ENCODE peak calls at places on chromosomes 2 and 18, in ten cellular contexts. One of them, this sample, is unnamed.

GRCh38 chr2:25976884-25977741 is 5.2 kb downstream of the KIF3C start:
- DNase-seq in fibroblast of lung: no peak
- DNase-seq in Panc1: no peak
- DNase-seq in ascending aorta: no peak
- DNase-seq in A549: peak
- DNase-seq in colonic mucosa: no peak
- DNase-seq in GM12865: no peak
- DNase-seq in cardiac fibroblast: no peak
- DNase-seq in lower lobe of right lung: no peak
- DNase-seq in ovary: no peak
- DNase-seq in this sample: no peak

GRCh38 chr18:29874519-29875098 is 1167.9 kb downstream of the DSC3 start:
- DNase-seq in colonic mucosa: no peak
- DNase-seq in Panc1: peak
- DNase-seq in A549: no peak
- DNase-seq in lower lobe of right lung: no peak
- DNase-seq in ascending aorta: no peak
- DNase-seq in cardiac fibroblast: peak
- DNase-seq in ovary: no peak
- DNase-seq in fibroblast of lung: peak
- DNase-seq in GM12865: peak
- DNase-seq in this sample: peak

GRCh38 chr18:3027301-3027700 is 14.4 kb upstream of the LPIN2 start:
- DNase-seq in lower lobe of right lung: no peak
- DNase-seq in A549: no peak
- DNase-seq in ascending aorta: no peak
- DNase-seq in fibroblast of lung: no peak
- DNase-seq in cardiac fibroblast: no peak
- DNase-seq in colonic mucosa: no peak
- DNase-seq in Panc1: no peak
- DNase-seq in ovary: no peak
- DNase-seq in GM12865: no peak
- DNase-seq in this sample: no peak

GRCh38 chr2:238019962-238020361 is 40.8 kb upstream of the SCLY start:
- DNase-seq in fibroblast of lung: no peak
- DNase-seq in ascending aorta: no peak
- DNase-seq in Panc1: no peak
- DNase-seq in colonic mucosa: no peak
- DNase-seq in A549: no peak
- DNase-seq in GM12865: no peak
- DNase-seq in lower lobe of right lung: no peak
- DNase-seq in ovary: no peak
- DNase-seq in cardiac fibroblast: no peak
- DNase-seq in this sample: no peak

GRCh38 chr18:79902075-79902474 is 49.4 kb downstream of the SLC66A2 start:
- DNase-seq in ascending aorta: no peak
- DNase-seq in fibroblast of lung: no peak
- DNase-seq in Panc1: no peak
- DNase-seq in ovary: peak
- DNase-seq in A549: no peak
- DNase-seq in lower lobe of right lung: no peak
- DNase-seq in colonic mucosa: no peak
- DNase-seq in GM12865: no peak
- DNase-seq in cardiac fibroblast: no peak
- DNase-seq in this sample: no peak

GRCh38 chr18:59823611-59824195 is 76.1 kb upstream of the PMAIP1 start:
- DNase-seq in fibroblast of lung: peak
- DNase-seq in lower lobe of right lung: no peak
- DNase-seq in GM12865: peak
- DNase-seq in ascending aorta: peak
- DNase-seq in cardiac fibroblast: peak
- DNase-seq in A549: peak
- DNase-seq in ovary: peak
- DNase-seq in colonic mucosa: peak
- DNase-seq in Panc1: peak
- DNase-seq in this sample: peak

GRCh38 chr18:10130626-10131025 is 216.8 kb downstream of the VAPA start:
- DNase-seq in ascending aorta: no peak
- DNase-seq in ovary: no peak
- DNase-seq in GM12865: no peak
- DNase-seq in Panc1: no peak
- DNase-seq in colonic mucosa: no peak
- DNase-seq in fibroblast of lung: no peak
- DNase-seq in cardiac fibroblast: peak
- DNase-seq in lower lobe of right lung: no peak
- DNase-seq in A549: no peak
- DNase-seq in this sample: peak

GRCh38 chr2:96427917-96428316 is 77.2 kb downstream of the NEURL3 start:
- DNase-seq in Panc1: peak
- DNase-seq in fibroblast of lung: peak
- DNase-seq in A549: peak
- DNase-seq in ovary: no peak
- DNase-seq in GM12865: no peak
- DNase-seq in lower lobe of right lung: no peak
- DNase-seq in colonic mucosa: no peak
- DNase-seq in ascending aorta: no peak
- DNase-seq in cardiac fibroblast: peak
- DNase-seq in this sample: no peak

GRCh38 chr2:68379184-68379708 is 14.2 kb downstream of the PLEK start:
- DNase-seq in ovary: no peak
- DNase-seq in A549: no peak
- DNase-seq in lower lobe of right lung: no peak
- DNase-seq in fibroblast of lung: no peak
- DNase-seq in cardiac fibroblast: no peak
- DNase-seq in Panc1: no peak
- DNase-seq in GM12865: peak
- DNase-seq in colonic mucosa: no peak
- DNase-seq in ascending aorta: no peak
- DNase-seq in this sample: no peak

GRCh38 chr2:109102588-109103233 is 26.3 kb upstream of the SH3RF3 start:
- DNase-seq in colonic mucosa: no peak
- DNase-seq in lower lobe of right lung: no peak
- DNase-seq in cardiac fibroblast: no peak
- DNase-seq in ovary: no peak
- DNase-seq in Panc1: no peak
- DNase-seq in GM12865: no peak
- DNase-seq in A549: no peak
- DNase-seq in ascending aorta: no peak
- DNase-seq in fibroblast of lung: no peak
- DNase-seq in this sample: no peak
- TF ChIP-seq CTCF in colonic mucosa: no peak
- TF ChIP-seq CTCF in lower lobe of right lung: no peak
- TF ChIP-seq CTCF in cardiac fibroblast: no peak
- TF ChIP-seq CTCF in ovary: no peak
- TF ChIP-seq CTCF in Panc1: no peak
- TF ChIP-seq CTCF in GM12865: no peak
- TF ChIP-seq CTCF in A549: no peak
- TF ChIP-seq CTCF in ascending aorta: no peak
- TF ChIP-seq CTCF in fibroblast of lung: peak
- TF ChIP-seq CTCF in this sample: no peak

GRCh38 chr2:174012347-174013309 is 47.5 kb upstream of the SP3 start:
- DNase-seq in lower lobe of right lung: peak
- DNase-seq in ovary: peak
- DNase-seq in fibroblast of lung: peak
- DNase-seq in A549: no peak
- DNase-seq in GM12865: peak
- DNase-seq in cardiac fibroblast: peak
- DNase-seq in Panc1: no peak
- DNase-seq in colonic mucosa: peak
- DNase-seq in ascending aorta: peak
- DNase-seq in this sample: peak

GRCh38 chr2:174011796-174012195 is 46.6 kb upstream of the SP3 start:
- DNase-seq in A549: no peak
- DNase-seq in fibroblast of lung: no peak
- DNase-seq in cardiac fibroblast: no peak
- DNase-seq in ovary: no peak
- DNase-seq in GM12865: no peak
- DNase-seq in Panc1: no peak
- DNase-seq in lower lobe of right lung: no peak
- DNase-seq in colonic mucosa: no peak
- DNase-seq in ascending aorta: no peak
- DNase-seq in this sample: no peak

GRCh38 chr2:174008720-174009119 is 43.5 kb upstream of the SP3 start:
- DNase-seq in lower lobe of right lung: no peak
- DNase-seq in Panc1: no peak
- DNase-seq in colonic mucosa: no peak
- DNase-seq in fibroblast of lung: no peak
- DNase-seq in cardiac fibroblast: no peak
- DNase-seq in GM12865: no peak
- DNase-seq in ascending aorta: no peak
- DNase-seq in ovary: no peak
- DNase-seq in A549: no peak
- DNase-seq in this sample: no peak

GRCh38 chr2:174007010-174007409 is 41.8 kb upstream of the SP3 start:
- DNase-seq in fibroblast of lung: no peak
- DNase-seq in ovary: no peak
- DNase-seq in cardiac fibroblast: no peak
- DNase-seq in ascending aorta: no peak
- DNase-seq in GM12865: no peak
- DNase-seq in colonic mucosa: no peak
- DNase-seq in A549: no peak
- DNase-seq in Panc1: no peak
- DNase-seq in lower lobe of right lung: no peak
- DNase-seq in this sample: peak

GRCh38 chr2:174009488-174010223 is 44.5 kb upstream of the SP3 start:
- DNase-seq in A549: no peak
- DNase-seq in fibroblast of lung: no peak
- DNase-seq in ascending aorta: no peak
- DNase-seq in cardiac fibroblast: peak
- DNase-seq in lower lobe of right lung: no peak
- DNase-seq in colonic mucosa: no peak
- DNase-seq in Panc1: no peak
- DNase-seq in ovary: no peak
- DNase-seq in GM12865: no peak
- DNase-seq in this sample: peak
- H3K4me3 ChIP-seq in A549: no peak
- H3K4me3 ChIP-seq in fibroblast of lung: no peak
- H3K4me3 ChIP-seq in ascending aorta: no peak
- H3K4me3 ChIP-seq in cardiac fibroblast: no peak
- H3K4me3 ChIP-seq in lower lobe of right lung: no peak
- H3K4me3 ChIP-seq in colonic mucosa: no peak
- H3K4me3 ChIP-seq in Panc1: no peak
- H3K4me3 ChIP-seq in ovary: no peak
- H3K4me3 ChIP-seq in GM12865: no peak
- H3K4me3 ChIP-seq in this sample: no peak

DNA sequence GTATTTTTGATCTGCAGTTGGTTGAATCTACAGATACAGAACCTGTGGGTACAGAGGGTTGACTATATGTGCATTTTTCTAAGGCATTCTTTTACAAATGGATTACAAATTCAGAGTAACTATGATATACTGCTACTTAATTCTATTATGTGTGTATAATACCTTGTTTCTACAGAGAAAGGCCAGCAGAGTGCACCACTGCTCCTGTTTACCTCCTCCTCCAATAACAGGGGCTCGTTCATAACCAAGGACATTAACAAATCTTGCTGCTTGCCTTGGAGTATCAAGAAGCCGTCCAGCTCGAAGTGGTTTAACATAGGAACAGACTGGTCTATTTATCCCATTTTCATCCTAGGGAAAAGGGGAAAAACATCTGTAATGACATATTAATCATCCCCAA is 16.4 kb downstream of the CEP76 start:
- DNase-seq in fibroblast of lung: peak
- DNase-seq in GM12865: peak
- DNase-seq in cardiac fibroblast: peak
- DNase-seq in ascending aorta: no peak
- DNase-seq in lower lobe of right lung: no peak
- DNase-seq in ovary: no peak
- DNase-seq in A549: no peak
- DNase-seq in colonic mucosa: no peak
- DNase-seq in Panc1: no peak
- DNase-seq in this sample: peak
- TF ChIP-seq CTCF in fibroblast of lung: peak
- TF ChIP-seq CTCF in GM12865: no peak
- TF ChIP-seq CTCF in cardiac fibroblast: no peak
- TF ChIP-seq CTCF in ascending aorta: no peak
- TF ChIP-seq CTCF in lower lobe of right lung: no peak
- TF ChIP-seq CTCF in ovary: no peak
- TF ChIP-seq CTCF in A549: peak
- TF ChIP-seq CTCF in colonic mucosa: no peak
- TF ChIP-seq CTCF in Panc1: no peak
- TF ChIP-seq CTCF in this sample: peak

GRCh38 chr2:209614630-209615369 is 156.8 kb upstream of the UNC80 start:
- DNase-seq in ovary: no peak
- DNase-seq in ascending aorta: no peak
- DNase-seq in cardiac fibroblast: no peak
- DNase-seq in A549: no peak
- DNase-seq in Panc1: no peak
- DNase-seq in colonic mucosa: no peak
- DNase-seq in GM12865: no peak
- DNase-seq in lower lobe of right lung: no peak
- DNase-seq in fibroblast of lung: no peak
- DNase-seq in this sample: no peak
- H3K4me3 ChIP-seq in ovary: no peak
- H3K4me3 ChIP-seq in ascending aorta: no peak
- H3K4me3 ChIP-seq in cardiac fibroblast: no peak
- H3K4me3 ChIP-seq in A549: no peak
- H3K4me3 ChIP-seq in Panc1: no peak
- H3K4me3 ChIP-seq in colonic mucosa: no peak
- H3K4me3 ChIP-seq in GM12865: no peak
- H3K4me3 ChIP-seq in lower lobe of right lung: no peak
- H3K4me3 ChIP-seq in fibroblast of lung: no peak
- H3K4me3 ChIP-seq in this sample: no peak

GRCh38 chr2:234565201-234565600 is 68.3 kb upstream of the ARL4C start:
- DNase-seq in fibroblast of lung: no peak
- DNase-seq in GM12865: no peak
- DNase-seq in A549: no peak
- DNase-seq in Panc1: no peak
- DNase-seq in ovary: no peak
- DNase-seq in lower lobe of right lung: no peak
- DNase-seq in colonic mucosa: no peak
- DNase-seq in cardiac fibroblast: no peak
- DNase-seq in ascending aorta: no peak
- DNase-seq in this sample: no peak

GRCh38 chr2:234559609-234560008 is 62.7 kb upstream of the ARL4C start:
- DNase-seq in GM12865: no peak
- DNase-seq in colonic mucosa: no peak
- DNase-seq in ascending aorta: no peak
- DNase-seq in ovary: no peak
- DNase-seq in Panc1: no peak
- DNase-seq in fibroblast of lung: no peak
- DNase-seq in A549: peak
- DNase-seq in lower lobe of right lung: no peak
- DNase-seq in cardiac fibroblast: no peak
- DNase-seq in this sample: no peak

GRCh38 chr2:234566622-234567021 is 69.7 kb upstream of the ARL4C start:
- DNase-seq in GM12865: no peak
- DNase-seq in lower lobe of right lung: no peak
- DNase-seq in cardiac fibroblast: no peak
- DNase-seq in Panc1: no peak
- DNase-seq in fibroblast of lung: peak
- DNase-seq in colonic mucosa: no peak
- DNase-seq in A549: no peak
- DNase-seq in ovary: no peak
- DNase-seq in ascending aorta: no peak
- DNase-seq in this sample: no peak

GRCh38 chr2:234565842-234566619 is 69.2 kb upstream of the ARL4C start:
- DNase-seq in cardiac fibroblast: no peak
- DNase-seq in A549: no peak
- DNase-seq in GM12865: no peak
- DNase-seq in fibroblast of lung: no peak
- DNase-seq in lower lobe of right lung: no peak
- DNase-seq in colonic mucosa: no peak
- DNase-seq in ovary: no peak
- DNase-seq in Panc1: no peak
- DNase-seq in ascending aorta: no peak
- DNase-seq in this sample: no peak

GRCh38 chr2:234564719-234565118 is 67.8 kb upstream of the ARL4C start:
- DNase-seq in lower lobe of right lung: no peak
- DNase-seq in ascending aorta: no peak
- DNase-seq in A549: no peak
- DNase-seq in GM12865: no peak
- DNase-seq in Panc1: no peak
- DNase-seq in colonic mucosa: no peak
- DNase-seq in cardiac fibroblast: peak
- DNase-seq in fibroblast of lung: peak
- DNase-seq in ovary: no peak
- DNase-seq in this sample: peak
- TF ChIP-seq CTCF in lower lobe of right lung: no peak
- TF ChIP-seq CTCF in ascending aorta: no peak
- TF ChIP-seq CTCF in A549: peak
- TF ChIP-seq CTCF in GM12865: no peak
- TF ChIP-seq CTCF in Panc1: no peak
- TF ChIP-seq CTCF in colonic mucosa: no peak
- TF ChIP-seq CTCF in cardiac fibroblast: no peak
- TF ChIP-seq CTCF in fibroblast of lung: peak
- TF ChIP-seq CTCF in ovary: no peak
- TF ChIP-seq CTCF in this sample: peak